ENCODE peak calls at places on chromosomes 1 and 21, in seven cellular contexts. G, Z, M, Y, E, F and C are unnamed samples.
A peak's percentile ranks its signal among the peaks of the same experiment; 100 is the strongest.

GRCh38 chr1:241447056-241447649 is 72.4 kb downstream of the FH start:
- DNase-seq in G (no peak), Z (no peak), M (no peak), Y (no peak), E (no peak), F (no peak), C (no peak)

GRCh38 chr1:210800301-210800700 is 333.6 kb downstream of the KCNH1 start:
- DNase-seq in G (no peak), Z (no peak), M (no peak), Y (no peak), E (no peak), F (no peak), C (no peak)

GRCh38 chr1:143661418-143662120 is 310.2 kb downstream of the FAM72C start:
- DNase-seq in G (no peak), Z (peak; percentile 39), M (no peak), Y (no peak), E (peak; percentile 3), F (no peak), C (no peak)

GRCh38 chr1:206469933-206470691 is at the start of gene IKBKE:
- DNase-seq in G (peak; percentile 87), Z (peak; percentile 57), M (peak; percentile 60), Y (peak; percentile 73), E (peak; percentile 62), F (peak; percentile 86), C (peak; percentile 58)

GRCh38 chr21:38170705-38171682 is 85.8 kb upstream of the KCNJ15 start:
- DNase-seq in G (no peak), Z (no peak), M (no peak), Y (peak; percentile 22), E (no peak), F (no peak), C (no peak)

GRCh38 chr1:56821462-56821797 is 2.2 kb upstream of the FYB2 start:
- DNase-seq in G (no peak), Z (no peak), M (no peak), Y (no peak), E (no peak), F (no peak), C (no peak)

GRCh38 chr1:43994794-43995790 is 3.7 kb downstream of the CCDC24 start:
- DNase-seq in G (peak; percentile 90), Z (no peak), M (peak; percentile 25), Y (no peak), E (peak; percentile 45), F (peak; percentile 62), C (peak; percentile 27)

GRCh38 chr1:221829327-221830011 is 87.6 kb upstream of the DUSP10 start:
- DNase-seq in G (no peak), Z (no peak), M (peak; percentile 74), Y (peak; percentile 91), E (peak; percentile 86), F (no peak), C (peak; percentile 54)

GRCh38 chr1:66033781-66034180 is 241.1 kb downstream of the PDE4B start:
- DNase-seq in G (no peak), Z (no peak), M (no peak), Y (peak; percentile 61), E (peak; percentile 2), F (no peak), C (no peak)

GRCh38 chr1:8182034-8182761 is 135.7 kb upstream of the SLC45A1 start:
- DNase-seq in G (no peak), Z (no peak), M (peak; percentile 19), Y (peak; percentile 93), E (no peak), F (no peak), C (no peak)